ENCODE peak calls at places on chromosomes 16 and 17, in nine cellular contexts. U is H4, W is stomach, M is mucosa of descending colon, R is nucleus accumbens, S is RPMI7951, N is AML-193, G is ELR, L is heart left ventricle. O is an unnamed sample.

GRCh38 chr17:45225964-45226530 is 4.4 kb downstream of the FMNL1 start:
- DNase-seq in U (no peak), W (peak), M (peak), R (peak), S (peak), N (peak), G (peak), L (peak), O (peak)

GRCh38 chr17:76138234-76138895 is 2.7 kb downstream of the FOXJ1 start:
- DNase-seq in U (no peak), W (no peak), M (no peak), R (peak), S (no peak), N (no peak), G (no peak), L (no peak), O (no peak)

GRCh38 chr17:50269477-50270429 is 4.5 kb upstream of the TMEM92 start:
- DNase-seq in U (peak), W (peak), M (peak), R (no peak), S (peak), N (peak), G (peak), L (no peak), O (peak)

GRCh38 chr17:49035470-49036269 is 38.5 kb downstream of the IGF2BP1 start:
- DNase-seq in U (peak), W (peak), M (peak), R (no peak), S (peak), N (peak), G (peak), L (no peak), O (no peak)

GRCh38 chr16:27222499-27223225 is 19.3 kb downstream of the KDM8 start:
- DNase-seq in U (peak), W (peak), M (no peak), R (no peak), S (peak), N (no peak), G (peak), L (peak), O (no peak)

GRCh38 chr17:17511971-17512858 is 16.0 kb upstream of the RASD1 start:
- DNase-seq in U (peak), W (peak), M (no peak), R (no peak), S (peak), N (no peak), G (peak), L (peak), O (no peak)

GRCh38 chr17:32103476-32104113 is 38.7 kb upstream of the RHOT1 start:
- DNase-seq in U (no peak), W (peak), M (no peak), R (no peak), S (peak), N (no peak), G (no peak), L (no peak), O (no peak)

GRCh38 chr17:28951428-28951990 is at the start of gene PHF12:
- DNase-seq in U (peak), W (peak), M (peak), R (peak), S (peak), N (peak), G (peak), L (peak), O (peak)

GRCh38 chr17:80195671-80196529 is 24.2 kb downstream of the SGSH start:
- DNase-seq in U (no peak), W (no peak), M (peak), R (no peak), S (peak), N (peak), G (peak), L (no peak), O (no peak)

GRCh38 chr16:72203401-72203800 is 31.4 kb upstream of the PMFBP1 start:
- DNase-seq in U (no peak), W (no peak), M (peak), R (no peak), S (peak), N (peak), G (peak), L (no peak), O (peak)

GRCh38 chr16:68590201-68590994 is 51.3 kb downstream of the ZFP90 start:
- DNase-seq in U (peak), W (peak), M (peak), R (peak), S (peak), N (no peak), G (peak), L (peak), O (peak)

GRCh38 chr16:79721186-79721745 is 120.7 kb upstream of the MAF start:
- DNase-seq in U (no peak), W (no peak), M (peak), R (no peak), S (no peak), N (no peak), G (no peak), L (no peak), O (no peak)

GRCh38 chr16:56936491-56936890 is 4.5 kb downstream of the HERPUD1 start:
- DNase-seq in U (no peak), W (no peak), M (no peak), R (no peak), S (no peak), N (no peak), G (no peak), L (no peak), O (no peak)

GRCh38 chr17:83174859-83175550 is 95.6 kb downstream of the METRNL start:
- DNase-seq in U (no peak), W (no peak), M (no peak), R (no peak), S (no peak), N (peak), G (no peak), L (no peak), O (no peak)

GRCh38 chr16:68445458-68445857 is 2.9 kb downstream of the SMPD3 start:
- DNase-seq in U (no peak), W (peak), M (peak), R (no peak), S (peak), N (peak), G (peak), L (no peak), O (peak)

GRCh38 chr16:27476240-27476639 is 73.5 kb downstream of the GTF3C1 start:
- DNase-seq in U (no peak), W (no peak), M (no peak), R (no peak), S (no peak), N (no peak), G (peak), L (no peak), O (no peak)

GRCh38 chr16:15639061-15639568 is 3.8 kb downstream of the MARF1 start:
- DNase-seq in U (no peak), W (no peak), M (no peak), R (no peak), S (peak), N (no peak), G (no peak), L (no peak), O (no peak)

GRCh38 chr16:59907671-59908070 is 1173.6 kb upstream of the GOT2 start:
- DNase-seq in U (no peak), W (no peak), M (no peak), R (no peak), S (no peak), N (no peak), G (no peak), L (no peak), O (no peak)

GRCh38 chr17:50675627-50676026 is 32.1 kb downstream of the ANKRD40 start:
- DNase-seq in U (no peak), W (peak), M (peak), R (no peak), S (no peak), N (no peak), G (no peak), L (no peak), O (no peak)

O was measured in lung.